ENCODE peak calls at places on chromosome 1, in seven cellular contexts. E is tibial artery, X is SK-N-SH, D is AG04449, L is left ventricle myocardium inferior, J is IMR-90, H is AG09309. K is an unnamed sample.

GRCh38 chr1:245604979-245605378 is 450.2 kb downstream of the KIF26B start:
- DNase-seq in D (no peak), H (no peak), J (peak; percentile 16), E (no peak), L (no peak), X (no peak), K (no peak)

GRCh38 chr1:246491551-246492053 is 15.5 kb downstream of the SMYD3 start:
- DNase-seq in E (no peak), X (no peak), J (no peak), H (no peak), L (no peak), D (no peak), K (no peak)

GRCh38 chr1:3469104-3469848 is 14.8 kb downstream of the ARHGEF16 start:
- DNase-seq in D (no peak), H (no peak), X (no peak), L (peak; percentile 11), E (no peak), J (no peak), K (no peak)

GRCh38 chr1:24275510-24275909 is 43.6 kb upstream of the GRHL3 start:
- DNase-seq in L (no peak), J (peak; percentile 42), X (no peak), H (no peak), D (no peak), E (no peak), K (peak; percentile 36)

GRCh38 chr1:12617511-12617900 is 504 bp downstream of the DHRS3 start:
- DNase-seq in D (no peak), L (no peak), J (no peak), H (no peak), E (no peak), X (no peak), K (peak; percentile 77)

GRCh38 chr1:150352883-150353282 is 11.1 kb upstream of the RPRD2 start:
- DNase-seq in E (no peak), D (no peak), J (no peak), L (no peak), H (no peak), X (no peak), K (no peak)

GRCh38 chr1:10173582-10173981 is 36.8 kb upstream of the KIF1B start:
- DNase-seq in E (no peak), J (no peak), D (no peak), X (no peak), L (no peak), H (no peak), K (no peak)

GRCh38 chr1:179298952-179299351 is 5.4 kb downstream of the SOAT1 start:
- DNase-seq in L (no peak), E (no peak), J (no peak), X (no peak), D (no peak), H (no peak), K (no peak)

GRCh38 chr1:159141584-159142518 is 29.6 kb upstream of the CADM3 start:
- DNase-seq in X (peak; percentile 72), H (peak; percentile 14), J (peak; percentile 60), E (no peak), D (no peak), L (no peak), K (peak; percentile 56)

GRCh38 chr1:6000444-6001288 is 8.4 kb upstream of the NPHP4 start:
- DNase-seq in E (no peak), H (no peak), J (no peak), L (peak; percentile 11), D (no peak), X (peak; percentile 80), K (no peak)

GRCh38 chr1:4729108-4729506 is 74.7 kb downstream of the AJAP1 start:
- DNase-seq in J (no peak), X (no peak), L (no peak), D (no peak), H (no peak), E (no peak), K (no peak)

GRCh38 chr1:46757256-46757955 is 38.5 kb upstream of the EFCAB14 start:
- DNase-seq in E (no peak), L (no peak), X (no peak), J (peak; percentile 3), D (no peak), H (no peak), K (peak; percentile 75)

GRCh38 chr1:205325334-205325884 is 3.9 kb upstream of the NUAK2 start:
- DNase-seq in L (no peak), J (peak; percentile 84), D (no peak), H (peak; percentile 57), X (peak; percentile 72), E (peak; percentile 48), K (peak; percentile 87)

GRCh38 chr1:44377925-44378784 is 23.1 kb upstream of the ERI3 start:
- DNase-seq in E (peak; percentile 30), J (peak; percentile 52), X (peak; percentile 43), L (peak; percentile 18), D (no peak), H (peak; percentile 14), K (peak; percentile 62)

GRCh38 chr1:243375596-243375995 is 119.8 kb downstream of the SDCCAG8 start:
- DNase-seq in L (no peak), H (no peak), J (no peak), X (no peak), E (no peak), D (no peak), K (no peak)

GRCh38 chr1:209601809-209602657 is 18.5 kb downstream of the CAMK1G start:
- DNase-seq in J (peak; percentile 45), H (no peak), E (no peak), D (no peak), L (no peak), X (peak; percentile 55), K (peak; percentile 77)

GRCh38 chr1:204828352-204828850 is 42.3 kb upstream of the NFASC start:
- DNase-seq in D (no peak), E (peak; percentile 29), L (peak; percentile 78), H (no peak), X (peak; percentile 98), J (no peak), K (peak; percentile 29)

GRCh38 chr1:177770096-177770495 is 199.8 kb downstream of the SEC16B start:
- DNase-seq in L (no peak), H (no peak), J (no peak), D (no peak), E (no peak), X (no peak), K (no peak)

GRCh38 chr1:238488406-238488805 is 597.7 kb upstream of the ZP4 start:
- DNase-seq in L (no peak), J (peak; percentile 48), H (no peak), X (no peak), D (no peak), E (no peak), K (no peak)

GRCh38 chr1:89518116-89518780 is 6.4 kb upstream of the LRRC8B start:
- DNase-seq in L (no peak), D (no peak), X (no peak), H (no peak), J (peak; percentile 18), E (no peak), K (no peak)

GRCh38 chr1:221069178-221069903 is 190.1 kb downstream of the HLX start:
- DNase-seq in X (no peak), J (no peak), D (no peak), E (no peak), L (no peak), H (no peak), K (no peak)

GRCh38 chr1:209965996-209966395 is 28.0 kb downstream of the SYT14 start:
- DNase-seq in J (no peak), L (no peak), E (no peak), D (no peak), H (no peak), X (no peak), K (no peak)

GRCh38 chr1:24386241-24386640 is 27.3 kb downstream of the STPG1 start:
- DNase-seq in J (no peak), X (no peak), L (no peak), D (no peak), E (no peak), H (no peak), K (peak; percentile 47)

GRCh38 chr1:183185941-183186490 is at the start of gene LAMC2:
- DNase-seq in D (no peak), X (no peak), J (peak; percentile 52), E (no peak), H (no peak), L (no peak), K (peak; percentile 98)

GRCh38 chr1:85577421-85578320 is 2.9 kb upstream of the CCN1 start:
- DNase-seq in E (peak; percentile 54), L (peak; percentile 39), J (no peak), D (no peak), H (no peak), X (peak; percentile 35), K (no peak)

GRCh38 chr1:56968878-56969495 is 3.2 kb upstream of the C8B start:
- DNase-seq in X (no peak), L (no peak), J (no peak), H (no peak), E (no peak), D (no peak), K (peak; percentile 66)

GRCh38 chr1:89590341-89591080 is 42.4 kb upstream of the LRRC8C start:
- DNase-seq in D (no peak), J (no peak), X (no peak), H (no peak), E (no peak), L (no peak), K (peak; percentile 10)

GRCh38 chr1:29811247-29811646 is 574.9 kb downstream of the PTPRU start:
- DNase-seq in J (no peak), H (no peak), D (no peak), L (no peak), X (peak; percentile 6), E (no peak), K (no peak)

GRCh38 chr1:176379626-176380339 is 83.2 kb upstream of the PAPPA2 start:
- DNase-seq in D (no peak), E (peak; percentile 22), L (no peak), H (no peak), X (no peak), J (no peak), K (peak; percentile 4)

GRCh38 chr1:70745199-70745598 is 302.4 kb downstream of the PTGER3 start:
- DNase-seq in X (no peak), H (no peak), D (no peak), L (no peak), E (no peak), J (no peak), K (peak; percentile 20)
- TF ChIP-seq CTCF in X (peak; percentile 53), H (peak; percentile 64), D (peak; percentile 47), L (no peak), E (peak; percentile 11), J (peak; percentile 8), K (peak; percentile 39)

GRCh38 chr1:19504796-19505693 is 19.7 kb upstream of the CAPZB start:
- DNase-seq in X (no peak), L (no peak), H (no peak), J (peak; percentile 95), D (no peak), E (peak; percentile 78), K (no peak)
- H3K4me3 ChIP-seq in X (no peak overlapping the region), L (peak overlapping the region; percentile 40), H (no peak overlapping the region), J (no peak overlapping the region), D (no peak overlapping the region), E (no peak overlapping the region), K (no peak overlapping the region)

DNA sequence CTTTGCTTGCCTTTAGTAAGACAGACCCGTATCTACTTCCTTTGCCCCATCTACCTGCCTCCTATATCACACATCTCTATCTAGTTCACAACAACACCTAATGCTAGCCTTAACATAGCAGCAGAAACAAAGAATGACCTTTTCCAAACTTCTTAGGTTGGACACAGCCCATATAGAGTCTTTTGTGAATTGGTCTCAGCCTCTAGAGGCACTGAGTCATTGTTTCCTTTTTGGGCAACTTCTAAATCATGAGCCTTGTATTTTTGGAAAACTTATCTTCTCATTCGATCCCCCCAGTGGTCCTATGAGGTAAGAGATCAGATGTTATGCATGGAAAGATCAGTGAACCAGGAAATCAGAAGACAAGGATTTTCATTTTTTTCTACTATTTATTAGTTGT is 679.4 kb upstream of the USP24 start:
- DNase-seq in X (no peak), J (peak; percentile 35), H (no peak), L (no peak), E (no peak), D (no peak), K (no peak)
- TF ChIP-seq CTCF in X (no peak), J (no peak), H (no peak), L (no peak), E (no peak), D (no peak), K (no peak)

GRCh38 chr1:31744165-31744888 is 19.8 kb downstream of the ADGRB2 start:
- DNase-seq in E (no peak), L (no peak), H (no peak), J (no peak), D (no peak), X (no peak), K (no peak)
- H3K4me3 ChIP-seq in E (no peak overlapping the region), L (no peak overlapping the region), H (no peak overlapping the region), J (no peak overlapping the region), D (no peak overlapping the region), X (no peak overlapping the region), K (no peak overlapping the region)